ENCODE peak calls at places on chromosome 5, in eight cellular contexts. V is mucosa of descending colon; C is H9; B is CD4-positive, CD25-positive, alpha-beta regulatory T cell; J is WERI-Rb-1; N is NCI-H460; U is iPS-NIHi11; Y is stimulated activated CD4-positive, alpha-beta T cell treated with anti-CD3 and anti-CD28 coated beads, Interleukin-4, amount 100 ng/mL, for 4 hours. X is an unnamed sample.

GRCh38 chr5:133926960-133927615 is 41.3 kb downstream of the C5orf15 start:
- DNase-seq in B (no peak), N (no peak), U (no peak), Y (no peak), C (no peak), J (no peak), V (no peak), X (no peak)

GRCh38 chr5:136731241-136731885 is 366.0 kb upstream of the TRPC7 start:
- DNase-seq in Y (no peak), N (no peak), B (no peak), C (no peak), U (no peak), V (no peak), J (no peak), X (no peak)

GRCh38 chr5:130520211-130520610 is 615.9 kb downstream of the CHSY3 start:
- DNase-seq in B (no peak), J (no peak), C (no peak), U (peak; percentile 12), V (no peak), Y (no peak), N (no peak), X (no peak)

GRCh38 chr5:136018814-136019777 is 9.7 kb upstream of the TGFBI start:
- DNase-seq in N (peak; percentile 73), C (no peak), Y (no peak), V (no peak), B (no peak), J (no peak), U (no peak), X (no peak)

GRCh38 chr5:3049261-3049660 is 297.8 kb upstream of the IRX2 start:
- DNase-seq in U (no peak), N (no peak), V (no peak), B (no peak), Y (no peak), J (no peak), C (no peak), X (no peak)

GRCh38 chr5:143208781-143209510 is 194.5 kb downstream of the NR3C1 start:
- DNase-seq in U (peak; percentile 37), B (no peak), J (no peak), Y (no peak), N (no peak), C (no peak), V (no peak), X (no peak)

GRCh38 chr5:31382051-31382878 is 149.6 kb downstream of the DROSHA start:
- DNase-seq in V (no peak), C (no peak), Y (no peak), U (no peak), B (no peak), N (no peak), J (no peak), X (no peak)

GRCh38 chr5:95699337-95699736 is 16.5 kb upstream of the SPATA9 start:
- DNase-seq in J (no peak), N (no peak), V (no peak), C (no peak), B (no peak), U (no peak), Y (no peak), X (no peak)

GRCh38 chr5:134506054-134507039 is 19.1 kb upstream of the JADE2 start:
- DNase-seq in C (peak; percentile 92), J (peak; percentile 28), U (peak; percentile 75), B (no peak), N (peak; percentile 80), Y (no peak), V (peak; percentile 95), X (no peak)

GRCh38 chr5:76799588-76799987 is 19.2 kb upstream of the F2RL1 start:
- DNase-seq in J (no peak), V (no peak), C (no peak), N (no peak), B (no peak), U (no peak), Y (no peak), X (no peak)

GRCh38 chr5:85108471-85108870 is 723.8 kb upstream of the EDIL3 start:
- DNase-seq in Y (no peak), B (no peak), N (no peak), J (no peak), C (no peak), V (no peak), U (peak; percentile 17), X (no peak)

GRCh38 chr5:79774171-79774854 is 84.7 kb downstream of the CMYA5 start:
- DNase-seq in Y (no peak), C (peak; percentile 94), B (no peak), V (no peak), J (peak; percentile 67), U (peak; percentile 70), N (peak; percentile 24), X (no peak)

GRCh38 chr5:23451156-23451555 is 56.3 kb upstream of the PRDM9 start:
- DNase-seq in U (no peak), V (no peak), N (no peak), Y (no peak), B (no peak), C (no peak), J (no peak), X (no peak)

GRCh38 chr5:90383903-90384302 is 25.7 kb downstream of the CETN3 start:
- DNase-seq in Y (no peak), C (no peak), U (no peak), J (no peak), N (no peak), V (no peak), B (no peak), X (no peak)

GRCh38 chr5:6570530-6570929 is 62.3 kb downstream of the NSUN2 start:
- DNase-seq in U (no peak), C (no peak), N (no peak), B (no peak), J (no peak), Y (no peak), V (no peak), X (no peak)

GRCh38 chr5:72597456-72597948 is 90.3 kb upstream of the ZNF366 start:
- DNase-seq in C (no peak), N (peak; percentile 44), Y (no peak), J (no peak), U (peak; percentile 33), B (no peak), V (no peak), X (no peak)

GRCh38 chr5:124686239-124687004 is 60.0 kb downstream of the ZNF608 start:
- DNase-seq in V (no peak), N (no peak), U (no peak), C (no peak), Y (no peak), B (no peak), J (no peak), X (no peak)